ENCODE peak calls at places on chromosomes 4 and X, in six cellular contexts. F is stomach, L is PC-3, A is vagina, H is A673, Y is left ventricle myocardium inferior. J is an unnamed sample.

GRCh38 chr4:48429709-48430474 is 53.3 kb upstream of the SLC10A4 start:
- DNase-seq in F (no peak), L (no peak), A (no peak), H (no peak), Y (no peak), J (no peak)

GRCh38 chr4:85756938-85757337 is 282.0 kb downstream of the ARHGAP24 start:
- DNase-seq in F (no peak), L (peak; percentile 55), A (no peak), H (peak; percentile 24), Y (no peak), J (peak; percentile 49)

GRCh38 chrX:68988865-68989264 is 160.0 kb downstream of the EFNB1 start:
- DNase-seq in F (no peak), L (no peak), A (no peak), H (no peak), Y (no peak), J (no peak)

GRCh38 chr4:111228874-111229273 is 606.0 kb upstream of the PITX2 start:
- DNase-seq in F (no peak), L (peak; percentile 11), A (no peak), H (no peak), Y (no peak), J (no peak)

GRCh38 chr4:80035336-80035735 is 37.7 kb downstream of the ANTXR2 start:
- DNase-seq in F (peak; percentile 38), L (no peak), A (no peak), H (no peak), Y (no peak), J (no peak)

GRCh38 chrX:151752847-151753246 is 18.3 kb downstream of the CNGA2 start:
- DNase-seq in F (no peak), L (no peak), A (no peak), H (no peak), Y (no peak), J (no peak)

GRCh38 chr4:160981083-160981482 is 1182.7 kb downstream of the FSTL5 start:
- DNase-seq in F (no peak), L (no peak), A (no peak), H (no peak), Y (no peak), J (no peak)

GRCh38 chrX:31228909-31229308 is 157.1 kb upstream of the FTHL17 start:
- DNase-seq in F (no peak), L (no peak), A (no peak), H (no peak), Y (no peak), J (no peak)

GRCh38 chr4:17817027-17817426 is 6.2 kb downstream of the NCAPG start:
- DNase-seq in F (no peak), L (peak; percentile 48), A (no peak), H (peak; percentile 65), Y (no peak), J (no peak)

GRCh38 chrX:53714580-53715335 is 28.2 kb upstream of the HUWE1 start:
- DNase-seq in F (peak; percentile 66), L (peak; percentile 89), A (no peak), H (no peak), Y (no peak), J (no peak)

GRCh38 chrX:68834371-68835103 is 5.7 kb downstream of the EFNB1 start:
- DNase-seq in F (no peak), L (no peak), A (peak; percentile 95), H (no peak), Y (no peak), J (no peak)

GRCh38 chr4:108846568-108846967 is 83.7 kb upstream of the ETNPPL start:
- DNase-seq in F (no peak), L (no peak), A (no peak), H (no peak), Y (no peak), J (no peak)

GRCh38 chr4:33369366-33369899 is 2649.3 kb downstream of the PCDH7 start:
- DNase-seq in F (no peak), L (peak; percentile 74), A (no peak), H (peak; percentile 30), Y (no peak), J (no peak)

GRCh38 chr4:122050836-122051235 is 99.0 kb upstream of the TRPC3 start:
- DNase-seq in F (no peak), L (no peak), A (no peak), H (peak; percentile 41), Y (no peak), J (no peak)

GRCh38 chrX:138769918-138770317 is 58.4 kb upstream of the FGF13 start:
- DNase-seq in F (no peak), L (no peak), A (no peak), H (no peak), Y (no peak), J (no peak)

GRCh38 chr4:20017439-20017838 is 234.3 kb upstream of the SLIT2 start:
- DNase-seq in F (no peak), L (no peak), A (no peak), H (no peak), Y (no peak), J (no peak)

GRCh38 chr4:8568068-8568668 is 12.0 kb upstream of the GPR78 start:
- DNase-seq in F (no peak), L (no peak), A (no peak), H (no peak), Y (no peak), J (no peak)

GRCh38 chr4:156889616-156890594 is 81.7 kb downstream of the PDGFC start:
- DNase-seq in F (no peak), L (no peak), A (no peak), H (no peak), Y (peak; percentile 37), J (no peak)

GRCh38 chr4:102623622-102624021 is 122.5 kb downstream of the NFKB1 start:
- DNase-seq in F (no peak), L (peak; percentile 40), A (no peak), H (peak; percentile 80), Y (no peak), J (peak; percentile 68)

GRCh38 chrX:135737361-135738071 is 24.1 kb downstream of the CT45A1 start:
- DNase-seq in F (no peak), L (peak; percentile 42), A (no peak), H (peak; percentile 18), Y (no peak), J (peak; percentile 17)

GRCh38 chr4:25466966-25467697 is 90.1 kb downstream of the ANAPC4 start:
- DNase-seq in F (no peak), L (no peak), A (no peak), H (no peak), Y (no peak), J (no peak)

GRCh38 chr4:153419673-153420278 is 46.4 kb upstream of the TMEM131L start:
- DNase-seq in F (no peak), L (no peak), A (no peak), H (no peak), Y (no peak), J (no peak)

GRCh38 chr4:153419029-153419428 is 47.1 kb upstream of the TMEM131L start:
- DNase-seq in F (no peak), L (no peak), A (no peak), H (no peak), Y (no peak), J (no peak)

GRCh38 chr4:153420361-153420760 is 45.8 kb upstream of the TMEM131L start:
- DNase-seq in F (no peak), L (no peak), A (no peak), H (no peak), Y (no peak), J (no peak)

GRCh38 chr4:153418581-153418980 is 47.6 kb upstream of the TMEM131L start:
- DNase-seq in F (no peak), L (no peak), A (no peak), H (peak; percentile 52), Y (no peak), J (peak; percentile 34)

DNA sequence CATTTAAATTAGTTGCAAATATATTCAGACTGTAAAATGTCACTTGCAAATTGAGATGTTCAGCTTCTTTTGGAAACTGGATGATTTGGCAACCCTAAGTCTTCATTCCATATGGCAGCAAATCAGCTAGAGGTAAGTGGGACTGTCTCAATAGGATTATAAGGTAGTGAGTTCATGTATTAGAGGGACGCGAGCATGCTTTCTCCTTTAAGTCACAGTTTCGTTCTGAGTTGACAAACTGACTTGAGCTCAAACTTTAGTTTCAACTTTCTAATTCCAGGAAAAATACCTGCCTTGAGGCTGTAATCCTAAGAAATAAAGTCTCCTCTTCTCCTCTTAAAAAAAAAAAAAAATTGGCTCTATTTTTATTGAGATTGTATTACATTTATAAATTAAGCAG is 44.2 kb upstream of the TMEM131L start:
- DNase-seq in F (no peak), L (no peak), A (no peak), H (no peak), Y (no peak), J (no peak)
- H3K4me3 ChIP-seq in F (no peak overlapping the region), L (no peak overlapping the region), A (no peak overlapping the region), H (no peak overlapping the region), Y (no peak overlapping the region), J (no peak overlapping the region)

GRCh38 chr4:6504900-6505496 is 32.6 kb upstream of the PPP2R2C start:
- DNase-seq in F (no peak), L (no peak), A (no peak), H (no peak), Y (no peak), J (no peak)
- H3K4me1 ChIP-seq in F (no peaks in the 10 kb centered on the region), L (no peaks in the 10 kb centered on the region), A (no peaks in the 10 kb centered on the region), H (no peaks in the 10 kb centered on the region), Y (no peaks in the 10 kb centered on the region), J (no peaks in the 10 kb centered on the region)

DNA sequence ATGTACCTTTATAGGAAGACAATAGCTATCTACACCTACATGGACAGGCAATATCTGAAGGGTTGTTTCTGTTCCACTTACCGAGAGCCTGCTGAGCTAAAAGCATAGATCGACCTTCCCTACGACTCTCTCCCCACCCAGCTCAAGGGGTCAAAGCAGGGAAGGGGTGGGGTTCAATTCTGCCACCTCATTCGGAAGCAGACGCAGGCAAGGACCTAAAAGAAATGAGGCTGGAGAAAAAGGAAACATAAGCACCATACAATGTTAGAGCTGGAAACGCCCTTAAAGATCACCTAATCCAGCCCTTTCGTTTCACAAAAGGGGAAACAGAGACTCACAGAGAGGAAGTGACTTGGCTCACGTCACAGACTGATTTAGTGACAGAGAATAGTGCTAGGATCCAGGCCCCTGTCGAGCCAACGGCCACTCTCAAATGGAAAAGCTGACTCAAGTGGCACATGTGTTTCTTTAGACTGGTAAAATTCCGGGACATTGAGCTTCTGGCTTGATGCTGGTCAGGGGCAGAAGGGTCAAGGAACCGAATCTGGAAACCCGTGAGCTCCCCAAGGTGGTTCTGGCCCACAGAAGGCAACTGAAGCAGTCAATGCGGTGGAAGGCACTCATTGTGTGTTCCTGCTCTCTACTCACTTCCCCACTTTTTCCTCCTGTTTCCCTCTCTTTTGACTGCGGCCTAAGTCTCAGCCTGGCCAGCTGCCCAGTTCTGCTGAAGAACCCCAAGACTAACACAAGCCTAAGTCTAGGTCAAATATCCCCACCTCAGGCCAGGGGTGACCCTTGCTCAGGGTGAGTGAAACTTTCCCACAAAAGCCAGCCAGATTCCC is 7.5 kb downstream of the SEPTIN6 start:
- DNase-seq in F (no peak), L (no peak), A (no peak), H (peak; percentile 36), Y (no peak), J (no peak)
- H3K27ac ChIP-seq in F (peak overlapping the region; percentile 81), L (no peak overlapping the region), A (peak overlapping the region; percentile 72), H (peak overlapping the region; percentile 77), Y (peak overlapping the region; percentile 80), J (peak overlapping the region; percentile 1)

DNA sequence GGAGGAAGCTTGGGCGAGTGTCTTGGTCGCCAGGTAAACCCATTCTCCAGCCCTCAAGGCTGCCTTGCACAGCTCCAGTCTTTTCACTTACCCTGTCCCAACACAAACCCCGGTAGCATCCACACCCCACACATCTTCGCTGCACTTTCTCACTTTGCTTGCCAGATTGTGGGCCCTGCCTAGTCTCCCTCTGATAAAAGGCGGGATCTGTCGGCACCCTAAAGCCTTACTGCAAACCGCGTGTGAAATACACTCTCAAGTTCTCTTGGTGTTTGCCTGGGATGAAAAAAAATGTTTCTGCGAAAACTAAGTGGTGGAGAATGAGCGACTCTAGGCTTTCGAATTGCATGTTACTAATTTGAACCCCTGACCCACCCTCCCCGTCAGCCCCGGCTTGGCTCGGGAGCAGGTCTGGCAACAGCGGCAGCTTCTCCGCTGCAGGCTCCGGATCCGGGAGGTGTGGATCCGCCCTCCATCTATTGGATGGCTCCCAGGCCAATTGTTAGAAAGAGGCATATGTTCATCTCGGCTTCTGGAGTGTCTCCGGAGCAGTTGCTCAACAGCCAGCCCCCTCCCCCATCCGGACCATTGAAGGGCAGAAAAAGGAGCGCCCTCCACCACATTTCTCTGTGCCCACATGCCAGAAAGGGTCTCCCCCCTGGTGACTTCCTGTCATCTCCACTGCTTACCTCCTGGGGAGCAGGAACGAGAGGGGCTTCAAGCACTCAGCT is 3.0 kb upstream of the CITED1 start:
- DNase-seq in F (peak; percentile 64), L (peak; percentile 71), A (peak; percentile 74), H (peak; percentile 83), Y (peak; percentile 50), J (peak; percentile 83)
- H3K4me3 ChIP-seq in F (peak overlapping the region; percentile 66), L (peak overlapping the region; percentile 61), A (peak overlapping the region; percentile 31), H (peak overlapping the region; percentile 15), Y (peak overlapping the region; percentile 70), J (peak overlapping the region; percentile 50)

J was measured in SJCRH30.